ENCODE peak calls at places on chromosomes 12 and 14, in six cellular contexts. Q, S, N, X, L and J are unnamed samples.

GRCh38 chr12:115511971-115512370 is 765.5 kb downstream of the MED13L start:
- DNase-seq in Q (no peak), S (no peak), N (no peak), X (no peak), L (no peak), J (peak; percentile 67)

GRCh38 chr14:44168566-44168965 is 338.5 kb downstream of the FSCB start:
- DNase-seq in Q (no peak), S (no peak), N (no peak), X (no peak), L (no peak), J (no peak)

GRCh38 chr14:30242742-30243141 is 315.1 kb upstream of the PRKD1 start:
- DNase-seq in Q (no peak), S (no peak), N (no peak), X (no peak), L (no peak), J (no peak)

GRCh38 chr14:51370758-51371386 is 130.8 kb downstream of the TMX1 start:
- DNase-seq in Q (no peak), S (no peak), N (no peak), X (no peak), L (no peak), J (peak; percentile 53)

GRCh38 chr14:64944861-64945260 is 2.3 kb upstream of the GPX2 start:
- DNase-seq in Q (no peak), S (no peak), N (no peak), X (no peak), L (no peak), J (peak; percentile 29)

GRCh38 chr14:51848120-51848519 is 12.3 kb upstream of the GNG2 start:
- DNase-seq in Q (no peak), S (no peak), N (no peak), X (no peak), L (no peak), J (no peak)

GRCh38 chr12:117036046-117036445 is 63.2 kb downstream of the TESC start:
- DNase-seq in Q (no peak), S (no peak), N (no peak), X (no peak), L (no peak), J (no peak)

GRCh38 chr14:51924600-51924999 is 64.2 kb downstream of the GNG2 start:
- DNase-seq in Q (no peak), S (no peak), N (no peak), X (no peak), L (no peak), J (no peak)

GRCh38 chr14:92982941-92983340 is 60.0 kb downstream of the CHGA start:
- DNase-seq in Q (peak; percentile 10), S (no peak), N (no peak), X (no peak), L (no peak), J (no peak)

GRCh38 chr14:89801128-89801527 is 153.4 kb downstream of the EFCAB11 start:
- DNase-seq in Q (no peak), S (no peak), N (no peak), X (no peak), L (no peak), J (no peak)

GRCh38 chr14:106776395-106776983 is 1250.1 kb downstream of the TMEM121 start:
- DNase-seq in Q (no peak), S (no peak), N (no peak), X (no peak), L (no peak), J (no peak)

GRCh38 chr12:24407884-24408283 is 458.4 kb upstream of the SOX5 start:
- DNase-seq in Q (no peak), S (no peak), N (no peak), X (no peak), L (no peak), J (no peak)

GRCh38 chr14:30657606-30658163 is 35.6 kb downstream of the SCFD1 start:
- DNase-seq in Q (no peak), S (no peak), N (no peak), X (no peak), L (no peak), J (no peak)

GRCh38 chr14:59020382-59020781 is 168.1 kb upstream of the DAAM1 start:
- DNase-seq in Q (no peak), S (no peak), N (no peak), X (no peak), L (no peak), J (no peak)

GRCh38 chr12:100544165-100544564 is 29.3 kb upstream of the GAS2L3 start:
- DNase-seq in Q (no peak), S (no peak), N (no peak), X (no peak), L (no peak), J (no peak)

GRCh38 chr12:17134315-17134714 is 528.4 kb upstream of the LMO3 start:
- DNase-seq in Q (no peak), S (no peak), N (no peak), X (no peak), L (no peak), J (no peak)

GRCh38 chr14:100018054-100018453 is 47.2 kb upstream of the EVL start:
- DNase-seq in Q (no peak), S (no peak), N (no peak), X (no peak), L (no peak), J (no peak)

GRCh38 chr12:53061404-53062010 is 11.6 kb downstream of the TNS2 start:
- DNase-seq in Q (no peak), S (no peak), N (no peak), X (peak; percentile 30), L (no peak), J (peak; percentile 86)

GRCh38 chr12:109549613-109550309 is 23.5 kb downstream of the MMAB start:
- DNase-seq in Q (no peak), S (no peak), N (no peak), X (no peak), L (no peak), J (no peak)

GRCh38 chr14:102975662-102976061 is 53.2 kb downstream of the AMN start:
- DNase-seq in Q (no peak), S (no peak), N (no peak), X (no peak), L (no peak), J (peak; percentile 61)

GRCh38 chr14:103499709-103500108 is 22.9 kb downstream of the CKB start:
- DNase-seq in Q (no peak), S (no peak), N (no peak), X (no peak), L (no peak), J (peak; percentile 42)

GRCh38 chr14:23057757-23058653 is 685 bp upstream of the CDH24 start:
- DNase-seq in Q (peak; percentile 51), S (no peak), N (peak; percentile 92), X (peak; percentile 81), L (peak; percentile 90), J (peak; percentile 98)

GRCh38 chr12:123934829-123935228 is 37.8 kb downstream of the CCDC92 start:
- DNase-seq in Q (no peak), S (no peak), N (no peak), X (no peak), L (no peak), J (peak; percentile 41)

GRCh38 chr12:4118601-4119156 is 154.9 kb upstream of the CCND2 start:
- DNase-seq in Q (no peak), S (no peak), N (no peak), X (no peak), L (no peak), J (no peak)

GRCh38 chr14:29648045-29648444 is 279.6 kb downstream of the PRKD1 start:
- DNase-seq in Q (no peak), S (no peak), N (no peak), X (no peak), L (no peak), J (no peak)

GRCh38 chr12:98440165-98440581 is 75.2 kb upstream of the TMPO start:
- DNase-seq in Q (peak; percentile 7), S (peak; percentile 39), N (no peak), X (peak; percentile 86), L (no peak), J (no peak)

GRCh38 chr12:117393656-117394055 is 32.2 kb upstream of the NOS1 start:
- DNase-seq in Q (no peak), S (no peak), N (no peak), X (no peak), L (no peak), J (no peak)

GRCh38 chr12:76187177-76187576 is 102.7 kb upstream of the NAP1L1 start:
- DNase-seq in Q (no peak), S (no peak), N (no peak), X (no peak), L (no peak), J (no peak)

GRCh38 chr14:78399316-78399889 is 229.2 kb downstream of the NRXN3 start:
- DNase-seq in Q (no peak), S (no peak), N (no peak), X (no peak), L (no peak), J (peak; percentile 82)

GRCh38 chr12:64937466-64937865 is 113.0 kb downstream of the TBC1D30 start:
- DNase-seq in Q (no peak), S (no peak), N (no peak), X (no peak), L (no peak), J (no peak)

GRCh38 chr12:117563007-117563406 is 201.6 kb upstream of the NOS1 start:
- DNase-seq in Q (no peak), S (no peak), N (no peak), X (no peak), L (no peak), J (no peak)

GRCh38 chr14:69066396-69067171 is 86.3 kb downstream of the DCAF5 start:
- DNase-seq in Q (no peak), S (no peak), N (no peak), X (no peak), L (no peak), J (no peak)

GRCh38 chr12:125491585-125491984 is 426.4 kb downstream of the AACS start:
- DNase-seq in Q (no peak), S (no peak), N (no peak), X (no peak), L (no peak), J (no peak)

GRCh38 chr12:12323606-12324005 is 26.4 kb downstream of the MANSC1 start:
- DNase-seq in Q (peak; percentile 87), S (no peak), N (no peak), X (no peak), L (no peak), J (no peak)

GRCh38 chr12:57089259-57090245 is 638 bp downstream of the NAB2 start:
- DNase-seq in Q (peak; percentile 45), S (peak; percentile 51), N (peak; percentile 48), X (peak; percentile 86), L (peak; percentile 38), J (peak; percentile 80)